ENCODE peak calls at places on chromosomes 2 and 18, in five cellular contexts. T is brain microvascular endothelial cell; W is T-cell; Q is activated CD4-positive, alpha-beta T cell treated with anti-CD3 and anti-CD28 coated beads for 48 hours; Y is ascending aorta. B is an unnamed sample.
A peak's percentile ranks its signal among the peaks of the same experiment; 100 is the strongest.

GRCh38 chr2:177551989-177552413 is 159.4 kb downstream of the AGPS start:
- DNase-seq in Q (no peak), W (no peak), Y (no peak), T (no peak), B (no peak)

GRCh38 chr2:157825885-157826284 is 50.2 kb downstream of the ACVR1 start:
- DNase-seq in W (no peak), Q (no peak), T (no peak), Y (no peak), B (no peak)

GRCh38 chr2:172985139-172985874 is 90.3 kb upstream of the MAP3K20 start:
- DNase-seq in T (no peak), Y (peak; percentile 68), Q (peak; percentile 19), W (no peak), B (no peak)

GRCh38 chr2:160351978-160352377 is 141.6 kb downstream of the RBMS1 start:
- DNase-seq in W (no peak), Q (no peak), Y (no peak), T (peak; percentile 50), B (no peak)

GRCh38 chr18:66316708-66317107 is 287.2 kb downstream of the CDH19 start:
- DNase-seq in Q (no peak), Y (no peak), W (no peak), T (no peak), B (no peak)

GRCh38 chr2:46979611-46980010 is 64.0 kb upstream of the MCFD2 start:
- DNase-seq in W (no peak), Y (no peak), T (no peak), Q (peak; percentile 41), B (peak; percentile 8)

GRCh38 chr18:54263904-54264336 is 5.4 kb upstream of the POLI start:
- DNase-seq in Y (no peak), Q (no peak), T (no peak), W (no peak), B (no peak)

GRCh38 chr2:65228249-65228750 is 669 bp downstream of the ACTR2 start:
- DNase-seq in Q (peak; percentile 54), Y (no peak), T (no peak), W (peak; percentile 19), B (no peak)

GRCh38 chr18:77164026-77164425 is 31.4 kb upstream of the MBP start:
- DNase-seq in T (no peak), Y (no peak), Q (no peak), W (no peak), B (no peak)

GRCh38 chr2:176652300-176653182 is 383.3 kb downstream of the MTX2 start:
- DNase-seq in Q (no peak), Y (no peak), T (peak; percentile 51), W (no peak), B (peak; percentile 6)

GRCh38 chr2:128320609-128321420 is 2.1 kb upstream of the HS6ST1 start:
- DNase-seq in Q (no peak), Y (peak; percentile 62), T (no peak), W (no peak), B (no peak)

GRCh38 chr2:232073699-232074098 is 112.2 kb downstream of the DIS3L2 start:
- DNase-seq in W (no peak), Y (no peak), Q (no peak), T (no peak), B (no peak)

GRCh38 chr2:9735335-9735734 is 104.5 kb upstream of the YWHAQ start:
- DNase-seq in T (no peak), Q (no peak), W (no peak), Y (no peak), B (no peak)

GRCh38 chr18:21815101-21815500 is 74.5 kb downstream of the MIB1 start:
- DNase-seq in T (no peak), W (no peak), Q (no peak), Y (no peak), B (no peak)

GRCh38 chr2:151071382-151071781 is 190.3 kb downstream of the RBM43 start:
- DNase-seq in W (no peak), Y (no peak), T (peak; percentile 40), Q (no peak), B (no peak)

GRCh38 chr2:6793371-6793770 is 72.3 kb downstream of the CMPK2 start:
- DNase-seq in W (no peak), T (no peak), Y (no peak), Q (no peak), B (no peak)

GRCh38 chr2:36698978-36699377 is 2.5 kb downstream of the VIT start:
- DNase-seq in Q (no peak), Y (no peak), T (no peak), W (no peak), B (no peak)

GRCh38 chr2:208407667-208408066 is 1.1 kb downstream of the PTH2R start:
- DNase-seq in W (no peak), T (peak; percentile 32), Q (peak; percentile 12), Y (no peak), B (no peak)

GRCh38 chr2:194104687-194105086 is 1552.3 kb upstream of the SLC39A10 start:
- DNase-seq in W (no peak), Q (no peak), T (no peak), Y (no peak), B (no peak)

GRCh38 chr18:45383228-45383627 is 232.0 kb upstream of the SLC14A2 start:
- DNase-seq in W (no peak), T (no peak), Y (no peak), Q (no peak), B (no peak)

GRCh38 chr18:32754508-32755263 is 18.1 kb downstream of the KLHL14 start:
- DNase-seq in T (no peak), Y (no peak), W (no peak), Q (no peak), B (no peak)